ENCODE peak calls at places on chromosomes 16 and 17, in five cellular contexts. One of them, this sample, is unnamed.

GRCh38 chr16:73886378-73886777 is 410.2 kb upstream of the PSMD7 start:
- DNase-seq in GM10248: no peak
- DNase-seq in tibial artery: no peak
- DNase-seq in epithelial cell of esophagus: no peak
- DNase-seq in GM20000: no peak
- DNase-seq in this sample: no peak

GRCh38 chr17:1608676-1609075 is 20.0 kb downstream of the SLC43A2 start:
- DNase-seq in GM10248: no peak
- DNase-seq in tibial artery: no peak
- DNase-seq in epithelial cell of esophagus: peak; percentile 78
- DNase-seq in GM20000: no peak
- DNase-seq in this sample: no peak

GRCh38 chr16:49464877-49465504 is 91.4 kb downstream of the C16orf78 start:
- DNase-seq in GM10248: peak; percentile 59
- DNase-seq in tibial artery: no peak
- DNase-seq in epithelial cell of esophagus: no peak
- DNase-seq in GM20000: peak; percentile 49
- DNase-seq in this sample: peak; percentile 65

GRCh38 chr17:15738066-15738465 is 6.0 kb downstream of the TBC1D26 start:
- DNase-seq in GM10248: no peak
- DNase-seq in tibial artery: no peak
- DNase-seq in epithelial cell of esophagus: no peak
- DNase-seq in GM20000: no peak
- DNase-seq in this sample: peak; percentile 4

GRCh38 chr16:80623376-80623775 is 82.6 kb downstream of the DYNLRB2 start:
- DNase-seq in GM10248: no peak
- DNase-seq in tibial artery: no peak
- DNase-seq in epithelial cell of esophagus: no peak
- DNase-seq in GM20000: no peak
- DNase-seq in this sample: no peak

GRCh38 chr16:4911831-4912422 is 25.0 kb downstream of the PPL start:
- DNase-seq in GM10248: no peak
- DNase-seq in tibial artery: no peak
- DNase-seq in epithelial cell of esophagus: peak; percentile 48
- DNase-seq in GM20000: no peak
- DNase-seq in this sample: no peak

GRCh38 chr17:44961921-44962350 is 6.2 kb downstream of the C1QL1 start:
- DNase-seq in GM10248: no peak
- DNase-seq in tibial artery: no peak
- DNase-seq in epithelial cell of esophagus: no peak
- DNase-seq in GM20000: no peak
- DNase-seq in this sample: no peak

GRCh38 chr17:59643159-59643857 is 23.6 kb downstream of the CLTC start:
- DNase-seq in GM10248: no peak
- DNase-seq in tibial artery: no peak
- DNase-seq in epithelial cell of esophagus: peak; percentile 70
- DNase-seq in GM20000: no peak
- DNase-seq in this sample: no peak

GRCh38 chr16:67277294-67277998 is 1.9 kb upstream of the PLEKHG4 start:
- DNase-seq in GM10248: no peak
- DNase-seq in tibial artery: peak; percentile 59
- DNase-seq in epithelial cell of esophagus: peak; percentile 96
- DNase-seq in GM20000: no peak
- DNase-seq in this sample: no peak

GRCh38 chr17:59491353-59492090 is 73.9 kb upstream of the DHX40 start:
- DNase-seq in GM10248: no peak
- DNase-seq in tibial artery: no peak
- DNase-seq in epithelial cell of esophagus: no peak
- DNase-seq in GM20000: no peak
- DNase-seq in this sample: no peak

GRCh38 chr17:70251704-70252103 is 82.4 kb downstream of the KCNJ2 start:
- DNase-seq in GM10248: no peak
- DNase-seq in tibial artery: no peak
- DNase-seq in epithelial cell of esophagus: no peak
- DNase-seq in GM20000: no peak
- DNase-seq in this sample: no peak

GRCh38 chr17:34025179-34025551 is 229.9 kb upstream of the CCL2 start:
- DNase-seq in GM10248: no peak
- DNase-seq in tibial artery: no peak
- DNase-seq in epithelial cell of esophagus: no peak
- DNase-seq in GM20000: no peak
- DNase-seq in this sample: no peak

GRCh38 chr16:9308300-9309209 is 217.1 kb downstream of the HAPSTR1 start:
- DNase-seq in GM10248: no peak
- DNase-seq in tibial artery: no peak
- DNase-seq in epithelial cell of esophagus: no peak
- DNase-seq in GM20000: no peak
- DNase-seq in this sample: no peak

GRCh38 chr17:74512041-74512440 is 19.2 kb downstream of the CD300LB start:
- DNase-seq in GM10248: no peak
- DNase-seq in tibial artery: no peak
- DNase-seq in epithelial cell of esophagus: no peak
- DNase-seq in GM20000: no peak
- DNase-seq in this sample: no peak

GRCh38 chr16:31253642-31254045 is 6.1 kb upstream of the ITGAM start:
- DNase-seq in GM10248: no peak
- DNase-seq in tibial artery: peak; percentile 45
- DNase-seq in epithelial cell of esophagus: peak; percentile 39
- DNase-seq in GM20000: no peak
- DNase-seq in this sample: no peak

GRCh38 chr17:68903294-68903693 is 51.9 kb downstream of the ABCA8 start:
- DNase-seq in GM10248: no peak
- DNase-seq in tibial artery: no peak
- DNase-seq in epithelial cell of esophagus: no peak
- DNase-seq in GM20000: no peak
- DNase-seq in this sample: no peak

GRCh38 chr17:49387374-49388289 is 25.6 kb upstream of the ZNF652 start:
- DNase-seq in GM10248: no peak
- DNase-seq in tibial artery: no peak
- DNase-seq in epithelial cell of esophagus: no peak
- DNase-seq in GM20000: no peak
- DNase-seq in this sample: no peak

GRCh38 chr17:78817123-78817522 is 23.5 kb downstream of the USP36 start:
- DNase-seq in GM10248: no peak
- DNase-seq in tibial artery: no peak
- DNase-seq in epithelial cell of esophagus: no peak
- DNase-seq in GM20000: no peak
- DNase-seq in this sample: no peak

GRCh38 chr17:14699569-14700190 is 398.8 kb downstream of the HS3ST3B1 start:
- DNase-seq in GM10248: no peak
- DNase-seq in tibial artery: no peak
- DNase-seq in epithelial cell of esophagus: peak; percentile 18
- DNase-seq in GM20000: no peak
- DNase-seq in this sample: no peak

GRCh38 chr16:50636865-50637374 is 44.2 kb downstream of the SNX20 start:
- DNase-seq in GM10248: no peak
- DNase-seq in tibial artery: no peak
- DNase-seq in epithelial cell of esophagus: no peak
- DNase-seq in GM20000: no peak
- DNase-seq in this sample: no peak

GRCh38 chr17:30550512-30551273 is 73.5 kb downstream of the GOSR1 start:
- DNase-seq in GM10248: peak; percentile 49
- DNase-seq in tibial artery: no peak
- DNase-seq in epithelial cell of esophagus: peak; percentile 46
- DNase-seq in GM20000: no peak
- DNase-seq in this sample: no peak

GRCh38 chr17:75069783-75070182 is 18.0 kb upstream of the SLC16A5 start:
- DNase-seq in GM10248: no peak
- DNase-seq in tibial artery: no peak
- DNase-seq in epithelial cell of esophagus: peak; percentile 56
- DNase-seq in GM20000: no peak
- DNase-seq in this sample: no peak

GRCh38 chr17:48620497-48621139 is 5.5 kb upstream of the HOXB8 start:
- DNase-seq in GM10248: no peak
- DNase-seq in tibial artery: no peak
- DNase-seq in epithelial cell of esophagus: no peak
- DNase-seq in GM20000: no peak
- DNase-seq in this sample: no peak

GRCh38 chr17:37160940-37161339 is 212.2 kb downstream of the AATF start:
- DNase-seq in GM10248: no peak
- DNase-seq in tibial artery: no peak
- DNase-seq in epithelial cell of esophagus: peak; percentile 86
- DNase-seq in GM20000: no peak
- DNase-seq in this sample: no peak

GRCh38 chr16:66248096-66248495 is 118.4 kb upstream of the CDH5 start:
- DNase-seq in GM10248: no peak
- DNase-seq in tibial artery: peak; percentile 85
- DNase-seq in epithelial cell of esophagus: no peak
- DNase-seq in GM20000: no peak
- DNase-seq in this sample: no peak

GRCh38 chr16:68093816-68094613 is 8.8 kb downstream of the NFATC3 start:
- DNase-seq in GM10248: no peak
- DNase-seq in tibial artery: no peak
- DNase-seq in epithelial cell of esophagus: peak; percentile 31
- DNase-seq in GM20000: no peak
- DNase-seq in this sample: no peak

GRCh38 chr17:59842901-59843652 is 49.7 kb downstream of the TUBD1 start:
- DNase-seq in GM10248: peak; percentile 39
- DNase-seq in tibial artery: no peak
- DNase-seq in epithelial cell of esophagus: peak; percentile 98
- DNase-seq in GM20000: no peak
- DNase-seq in this sample: no peak

GRCh38 chr16:6250516-6250915 is 1082.1 kb upstream of the RBFOX1 start:
- DNase-seq in GM10248: no peak
- DNase-seq in tibial artery: no peak
- DNase-seq in epithelial cell of esophagus: no peak
- DNase-seq in GM20000: no peak
- DNase-seq in this sample: no peak

GRCh38 chr17:46026045-46026814 is 27.2 kb downstream of the STH start:
- DNase-seq in GM10248: no peak
- DNase-seq in tibial artery: peak; percentile 51
- DNase-seq in epithelial cell of esophagus: no peak
- DNase-seq in GM20000: no peak
- DNase-seq in this sample: no peak
- TF ChIP-seq CTCF in GM10248: no peak
- TF ChIP-seq CTCF in tibial artery: no peak
- TF ChIP-seq CTCF in epithelial cell of esophagus: no peak
- TF ChIP-seq CTCF in GM20000: no peak
- TF ChIP-seq CTCF in this sample: no peak

GRCh38 chr17:38779965-38780752 is 19.2 kb downstream of the PIP4K2B start:
- DNase-seq in GM10248: no peak
- DNase-seq in tibial artery: no peak
- DNase-seq in epithelial cell of esophagus: no peak
- DNase-seq in GM20000: no peak
- DNase-seq in this sample: no peak

GRCh38 chr17:38783227-38783626 is 16.1 kb downstream of the PIP4K2B start:
- DNase-seq in GM10248: no peak
- DNase-seq in tibial artery: no peak
- DNase-seq in epithelial cell of esophagus: no peak
- DNase-seq in GM20000: no peak
- DNase-seq in this sample: no peak

GRCh38 chr17:38773258-38773657 is 20.7 kb downstream of the PSMB3 start:
- DNase-seq in GM10248: no peak
- DNase-seq in tibial artery: no peak
- DNase-seq in epithelial cell of esophagus: no peak
- DNase-seq in GM20000: no peak
- DNase-seq in this sample: no peak

GRCh38 chr17:38777641-38778250 is 21.6 kb downstream of the PIP4K2B start:
- DNase-seq in GM10248: no peak
- DNase-seq in tibial artery: no peak
- DNase-seq in epithelial cell of esophagus: no peak
- DNase-seq in GM20000: no peak
- DNase-seq in this sample: no peak
- TF ChIP-seq CTCF in GM10248: no peak
- TF ChIP-seq CTCF in tibial artery: no peak
- TF ChIP-seq CTCF in epithelial cell of esophagus: no peak
- TF ChIP-seq CTCF in GM20000: no peak
- TF ChIP-seq CTCF in this sample: no peak

GRCh38 chr17:11816409-11816808 is 180.9 kb downstream of the ZNF18 start:
- DNase-seq in GM10248: no peak
- DNase-seq in tibial artery: no peak
- DNase-seq in epithelial cell of esophagus: no peak
- DNase-seq in GM20000: no peak
- DNase-seq in this sample: no peak

GRCh38 chr17:11813278-11813677 is 184.0 kb downstream of the ZNF18 start:
- DNase-seq in GM10248: no peak
- DNase-seq in tibial artery: no peak
- DNase-seq in epithelial cell of esophagus: no peak
- DNase-seq in GM20000: no peak
- DNase-seq in this sample: no peak

GRCh38 chr17:11814655-11815262 is 182.5 kb downstream of the ZNF18 start:
- DNase-seq in GM10248: no peak
- DNase-seq in tibial artery: no peak
- DNase-seq in epithelial cell of esophagus: no peak
- DNase-seq in GM20000: no peak
- DNase-seq in this sample: no peak
- TF ChIP-seq CTCF in GM10248: no peak
- TF ChIP-seq CTCF in tibial artery: no peak
- TF ChIP-seq CTCF in epithelial cell of esophagus: no peak
- TF ChIP-seq CTCF in GM20000: no peak
- TF ChIP-seq CTCF in this sample: no peak

GRCh38 chr17:80251966-80252365 is 8.7 kb upstream of the RNF213 start:
- DNase-seq in GM10248: no peak
- DNase-seq in tibial artery: peak; percentile 5
- DNase-seq in epithelial cell of esophagus: no peak
- DNase-seq in GM20000: no peak
- DNase-seq in this sample: no peak

GRCh38 chr17:80254396-80255241 is 6.0 kb upstream of the RNF213 start:
- DNase-seq in GM10248: peak; percentile 70
- DNase-seq in tibial artery: peak; percentile 33
- DNase-seq in epithelial cell of esophagus: peak; percentile 91
- DNase-seq in GM20000: peak; percentile 70
- DNase-seq in this sample: peak; percentile 61

GRCh38 chr17:80256034-80256350 is 4.7 kb upstream of the RNF213 start:
- DNase-seq in GM10248: no peak
- DNase-seq in tibial artery: peak; percentile 13
- DNase-seq in epithelial cell of esophagus: no peak
- DNase-seq in GM20000: no peak
- DNase-seq in this sample: no peak

GRCh38 chr17:80252871-80253270 is 7.8 kb upstream of the RNF213 start:
- DNase-seq in GM10248: peak; percentile 82
- DNase-seq in tibial artery: peak; percentile 28
- DNase-seq in epithelial cell of esophagus: peak; percentile 82
- DNase-seq in GM20000: peak; percentile 82
- DNase-seq in this sample: peak; percentile 86

GRCh38 chr17:80253631-80254395 is 6.8 kb upstream of the RNF213 start:
- DNase-seq in GM10248: no peak
- DNase-seq in tibial artery: peak; percentile 14
- DNase-seq in epithelial cell of esophagus: no peak
- DNase-seq in GM20000: no peak
- DNase-seq in this sample: no peak
- TF ChIP-seq CTCF in GM10248: no peak
- TF ChIP-seq CTCF in tibial artery: no peak
- TF ChIP-seq CTCF in epithelial cell of esophagus: no peak
- TF ChIP-seq CTCF in GM20000: no peak
- TF ChIP-seq CTCF in this sample: no peak

This sample was measured in GM13976.